ENCODE peak calls at places on chromosomes 4 and X, in four cellular contexts. R is endothelial cell of umbilical vein, G is keratinocyte, A is GM23248. U is an unnamed sample.

GRCh38 chr4:48275247-48275646 is 5.6 kb upstream of the TEC start:
- DNase-seq in R (no peak), G (no peak), A (no peak), U (no peak)

GRCh38 chrX:119502727-119503483 is 34.7 kb downstream of the SLC25A5 start:
- DNase-seq in R (peak; percentile 1), G (no peak), A (peak; percentile 82), U (no peak)

GRCh38 chrX:7216981-7217587 is 69.1 kb upstream of the PUDP start:
- DNase-seq in R (no peak), G (no peak), A (no peak), U (no peak)

GRCh38 chr4:54526560-54526959 is 131.2 kb upstream of the KIT start:
- DNase-seq in R (no peak), G (no peak), A (no peak), U (no peak)

GRCh38 chr4:153427363-153428071 is 38.6 kb upstream of the TMEM131L start:
- DNase-seq in R (no peak), G (no peak), A (peak; percentile 64), U (no peak)

GRCh38 chrX:101682723-101683122 is 23.1 kb upstream of the ARMCX2 start:
- DNase-seq in R (peak; percentile 73), G (no peak), A (peak; percentile 48), U (no peak)

GRCh38 chr4:182062936-182063335 is 180.3 kb upstream of the TENM3 start:
- DNase-seq in R (no peak), G (peak; percentile 17), A (peak; percentile 45), U (no peak)

GRCh38 chrX:128460835-128461234 is 408.6 kb upstream of the ACTRT1 start:
- DNase-seq in R (peak; percentile 1), G (no peak), A (no peak), U (no peak)

GRCh38 chr4:38939150-38939549 is 71.5 kb downstream of the FAM114A1 start:
- DNase-seq in R (no peak), G (no peak), A (no peak), U (no peak)

GRCh38 chrX:8868070-8868795 is 67.0 kb upstream of the FAM9A start:
- DNase-seq in R (no peak), G (peak; percentile 85), A (peak; percentile 87), U (no peak)

GRCh38 chr4:186020106-186020792 is 48.7 kb upstream of the TLR3 start:
- DNase-seq in R (no peak), G (no peak), A (no peak), U (no peak)

GRCh38 chr4:155675709-155676429 is 9.2 kb downstream of the GUCY1A1 start:
- DNase-seq in R (no peak), G (no peak), A (no peak), U (no peak)

GRCh38 chrX:137043736-137044135 is 9.9 kb upstream of the GPR101 start:
- DNase-seq in R (no peak), G (no peak), A (no peak), U (no peak)

GRCh38 chr4:72567821-72568620 is 1.0 kb downstream of the ADAMTS3 start:
- DNase-seq in R (peak; percentile 54), G (no peak), A (peak; percentile 87), U (peak; percentile 87)

GRCh38 chrX:137195991-137196390 is 162.2 kb upstream of the GPR101 start:
- DNase-seq in R (no peak), G (no peak), A (peak; percentile 51), U (no peak)

GRCh38 chr4:7960017-7960789 is 20.5 kb upstream of the AFAP1 start:
- DNase-seq in R (no peak), G (no peak), A (peak; percentile 91), U (no peak)

GRCh38 chr4:117334451-117335188 is 249.2 kb upstream of the TRAM1L1 start:
- DNase-seq in R (no peak), G (no peak), A (no peak), U (no peak)

GRCh38 chr4:159003420-159004253 is 99.2 kb upstream of the RAPGEF2 start:
- DNase-seq in R (peak; percentile 81), G (no peak), A (peak; percentile 52), U (no peak)

GRCh38 chr4:173584506-173584905 is 54.5 kb upstream of the HAND2 start:
- DNase-seq in R (no peak), G (no peak), A (no peak), U (no peak)

GRCh38 chrX:75131973-75132627 is 24.0 kb downstream of the ABCB7 start:
- DNase-seq in R (no peak), G (no peak), A (no peak), U (peak; percentile 12)

GRCh38 chrX:69124108-69124507 is 41.1 kb downstream of the PJA1 start:
- DNase-seq in R (no peak), G (no peak), A (peak; percentile 56), U (no peak)

GRCh38 chr4:135533053-135533452 is 1331.5 kb upstream of the PABPC4L start:
- DNase-seq in R (no peak), G (no peak), A (no peak), U (no peak)

GRCh38 chrX:29071525-29071924 is 484.3 kb downstream of the IL1RAPL1 start:
- DNase-seq in R (peak; percentile 0), G (no peak), A (peak; percentile 2), U (no peak)

GRCh38 chrX:53379747-53380146 is 42.7 kb downstream of the SMC1A start:
- DNase-seq in R (no peak), G (no peak), A (no peak), U (no peak)

GRCh38 chrX:53379008-53379710 is 43.3 kb downstream of the SMC1A start:
- DNase-seq in R (no peak), G (no peak), A (no peak), U (no peak)

DNA sequence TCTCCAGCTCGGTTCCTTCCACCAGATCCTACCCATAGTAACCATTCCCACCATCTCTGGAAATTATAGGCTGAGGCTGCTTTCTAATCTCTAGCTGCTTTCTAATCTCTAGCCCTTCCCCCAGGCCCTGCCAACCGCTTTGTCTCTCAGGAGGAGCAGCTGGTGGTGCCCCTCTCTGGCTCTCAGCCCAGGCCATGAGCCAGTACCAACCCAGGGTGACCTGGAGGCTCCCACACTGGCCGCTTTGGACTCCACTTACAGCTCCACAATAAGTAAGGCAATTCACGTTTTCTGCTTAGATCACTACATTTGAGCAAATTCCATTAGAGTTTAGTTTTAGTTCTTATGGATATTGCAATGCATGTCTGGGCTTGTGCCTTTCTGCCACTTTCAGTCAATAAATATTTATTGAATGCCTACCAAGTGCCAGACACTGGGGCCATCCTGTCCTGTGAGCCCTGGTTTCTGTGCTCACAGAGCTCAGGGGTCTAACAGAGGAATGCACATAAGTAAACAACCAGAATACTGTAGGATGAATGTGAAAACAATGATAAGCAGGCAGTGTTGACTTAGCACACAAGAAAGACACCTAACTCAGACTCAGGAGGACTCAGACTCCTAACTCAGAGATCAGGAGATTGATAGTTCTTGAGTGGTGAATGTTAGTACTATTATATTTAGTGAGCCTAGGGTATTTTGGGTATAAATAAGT is 38.9 kb downstream of the SMC1A start:
- DNase-seq in R (peak; percentile 28), G (no peak), A (no peak), U (no peak)
- H3K36me3 ChIP-seq in R (peaks cover 2% of the 10 kb centered on the region), G (peaks cover 34% of the 10 kb centered on the region), A (no peaks in the 10 kb centered on the region), U (peaks cover 13% of the 10 kb centered on the region)

DNA sequence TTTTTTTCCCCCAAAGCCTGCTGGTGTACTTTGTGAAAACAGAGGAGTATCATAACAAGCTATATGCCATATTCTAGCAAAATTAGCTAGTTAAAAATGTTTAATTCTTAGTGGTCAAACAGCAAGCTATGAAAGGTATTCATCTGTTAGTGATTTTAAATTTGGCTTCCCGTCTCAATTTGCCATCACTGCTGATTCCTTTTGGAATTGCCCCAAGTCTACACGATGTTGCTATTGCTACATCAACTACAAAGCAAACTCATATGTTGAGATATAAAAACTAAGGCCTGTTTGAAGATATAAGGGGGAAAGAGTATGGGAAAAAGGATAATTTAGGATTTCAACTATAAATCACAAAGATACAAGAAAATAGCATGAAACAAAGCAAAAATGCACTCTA is 146.1 kb downstream of the COL25A1 start:
- DNase-seq in R (no peak), G (no peak), A (peak; percentile 4), U (no peak)
- H3K9ac ChIP-seq in R (no peak overlapping the region), G (no peak overlapping the region), A (no peak overlapping the region), U (no peak overlapping the region)

GRCh38 chr4:98692411-98692810 is 34.0 kb upstream of the TSPAN5 start:
- DNase-seq in R (peak; percentile 69), G (no peak), A (no peak), U (no peak)
- H3K4me1 ChIP-seq in R (peaks cover 37% of the 10 kb centered on the region), G (no peaks in the 10 kb centered on the region), A (peaks cover 21% of the 10 kb centered on the region), U (no peaks in the 10 kb centered on the region)

GRCh38 chr4:2595436-2595835 is 59.0 kb downstream of the FAM193A start:
- DNase-seq in R (no peak), G (no peak), A (no peak), U (no peak)

GRCh38 chr4:2598661-2599654 is 62.5 kb downstream of the FAM193A start:
- DNase-seq in R (peak; percentile 34), G (no peak), A (peak; percentile 8), U (no peak)

GRCh38 chr4:2592572-2592971 is 56.1 kb downstream of the FAM193A start:
- DNase-seq in R (no peak), G (no peak), A (no peak), U (no peak)

GRCh38 chr4:2593003-2593402 is 56.6 kb downstream of the FAM193A start:
- DNase-seq in R (no peak), G (no peak), A (no peak), U (no peak)

GRCh38 chr4:2596153-2596552 is 59.7 kb downstream of the FAM193A start:
- DNase-seq in R (no peak), G (no peak), A (no peak), U (no peak)
- H3K36me3 ChIP-seq in R (peaks cover 2% of the 10 kb centered on the region), G (peaks cover 11% of the 10 kb centered on the region), A (no peaks in the 10 kb centered on the region), U (no peaks in the 10 kb centered on the region)

GRCh38 chrX:41889317-41890025 is 33.9 kb downstream of the CASK start:
- DNase-seq in R (peak; percentile 18), G (no peak), A (peak; percentile 41), U (no peak)

GRCh38 chrX:41887691-41888090 is 35.7 kb downstream of the CASK start:
- DNase-seq in R (no peak), G (no peak), A (no peak), U (no peak)

GRCh38 chrX:41881166-41881565 is 42.2 kb downstream of the CASK start:
- DNase-seq in R (no peak), G (no peak), A (no peak), U (no peak)

GRCh38 chrX:41890026-41890423 is 33.3 kb downstream of the CASK start:
- DNase-seq in R (no peak), G (no peak), A (no peak), U (no peak)

DNA sequence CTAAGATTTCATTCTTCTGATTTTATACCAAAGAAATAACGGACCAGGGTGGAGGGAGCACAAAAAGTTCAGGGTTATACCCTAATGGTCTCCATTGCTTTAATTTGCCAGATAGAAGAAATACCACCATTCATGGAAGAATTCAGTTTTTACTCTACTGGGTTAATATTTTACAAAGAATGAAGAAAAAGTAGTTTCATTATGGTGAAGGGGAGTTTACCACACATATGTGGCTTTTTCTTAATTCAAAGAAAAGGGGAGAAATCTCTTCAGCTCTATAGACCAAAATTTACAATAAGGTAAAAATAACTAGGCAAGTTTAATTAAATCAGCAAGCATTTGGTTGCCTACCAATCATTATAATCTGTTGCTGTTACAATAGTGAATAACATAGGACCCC is 37.6 kb downstream of the CASK start:
- DNase-seq in R (no peak), G (no peak), A (no peak), U (no peak)
- H3K9ac ChIP-seq in R (no peak overlapping the region), G (no peak overlapping the region), A (no peak overlapping the region), U (no peak overlapping the region)